ENCODE peak calls at places on chromosomes 6 and 20, in four cellular contexts. One of them, this sample, is unnamed.

GRCh38 chr6:7721654-7722053 is 4.2 kb upstream of the BMP6 start:
- DNase-seq in adrenal gland: no peak
- DNase-seq in IMR-90: peak; percentile 41
- DNase-seq in amniotic stem cell: no peak
- DNase-seq in this sample: peak; percentile 52

GRCh38 chr20:25280574-25281535 is 33.0 kb downstream of the PYGB start:
- DNase-seq in adrenal gland: peak; percentile 7
- DNase-seq in amniotic stem cell: no peak
- DNase-seq in IMR-90: no peak
- DNase-seq in this sample: no peak

GRCh38 chr6:122947355-122947754 is 48.7 kb upstream of the CLVS2 start:
- DNase-seq in IMR-90: no peak
- DNase-seq in adrenal gland: no peak
- DNase-seq in amniotic stem cell: no peak
- DNase-seq in this sample: peak; percentile 26

GRCh38 chr6:115460913-115461312 is 599.8 kb downstream of the FRK start:
- DNase-seq in IMR-90: no peak
- DNase-seq in amniotic stem cell: no peak
- DNase-seq in adrenal gland: no peak
- DNase-seq in this sample: no peak

GRCh38 chr6:15148356-15149058 is 97.4 kb upstream of the JARID2 start:
- DNase-seq in amniotic stem cell: no peak
- DNase-seq in IMR-90: peak; percentile 90
- DNase-seq in adrenal gland: no peak
- DNase-seq in this sample: peak; percentile 86

GRCh38 chr20:58555078-58555765 is 40.0 kb upstream of the APCDD1L start:
- DNase-seq in IMR-90: peak; percentile 89
- DNase-seq in adrenal gland: peak; percentile 48
- DNase-seq in amniotic stem cell: peak; percentile 68
- DNase-seq in this sample: peak; percentile 91

GRCh38 chr20:53124075-53124532 is 151.9 kb downstream of the TSHZ2 start:
- DNase-seq in adrenal gland: no peak
- DNase-seq in amniotic stem cell: no peak
- DNase-seq in IMR-90: no peak
- DNase-seq in this sample: peak; percentile 30

GRCh38 chr20:9412309-9412708 is 102.1 kb upstream of the LAMP5 start:
- DNase-seq in IMR-90: no peak
- DNase-seq in adrenal gland: no peak
- DNase-seq in amniotic stem cell: no peak
- DNase-seq in this sample: no peak

This sample was measured in fibroblast of mammary gland.